ENCODE peak calls at places on chromosomes 3 and 15, in five cellular contexts. X is adrenal gland; W is Jurkat, Clone E6-1; G is EH; F is kidney tubule cell. R is an unnamed sample.

GRCh38 chr3:70550723-70551319 is 238.4 kb upstream of the MDFIC2 start:
- DNase-seq in X (peak; percentile 56), W (peak; percentile 48), G (peak; percentile 66), F (peak; percentile 62), R (peak; percentile 58)

GRCh38 chr15:95284933-95285401 is 1045.5 kb upstream of the NR2F2 start:
- DNase-seq in X (no peak), W (peak; percentile 93), G (peak; percentile 75), F (no peak), R (no peak)

GRCh38 chr3:45682311-45682710 is 6.9 kb upstream of the SACM1L start:
- DNase-seq in X (no peak), W (no peak), G (no peak), F (no peak), R (no peak)

GRCh38 chr3:55300701-55301100 is 186.4 kb downstream of the WNT5A start:
- DNase-seq in X (no peak), W (no peak), G (no peak), F (no peak), R (no peak)

GRCh38 chr15:85354432-85354831 is 26.0 kb upstream of the AKAP13 start:
- DNase-seq in X (no peak), W (no peak), G (peak; percentile 86), F (peak; percentile 95), R (no peak)

GRCh38 chr3:43024183-43024865 is 45.2 kb downstream of the GASK1A start:
- DNase-seq in X (no peak), W (peak; percentile 97), G (no peak), F (no peak), R (peak; percentile 16)

GRCh38 chr3:76997733-76998132 is 42.2 kb upstream of the ROBO2 start:
- DNase-seq in X (no peak), W (no peak), G (no peak), F (peak; percentile 8), R (no peak)

GRCh38 chr15:75836953-75837321 is 6.3 kb upstream of the UBE2Q2 start:
- DNase-seq in X (no peak), W (peak; percentile 35), G (peak; percentile 86), F (peak; percentile 84), R (no peak)

R was measured in effector CD8-positive, alpha-beta T cell.